ENCODE peak calls at places on chromosomes 5 and 9, in eight cellular contexts. N, L, Y, D, B, T, P and H are unnamed samples.
A peak's percentile ranks its signal among the peaks of the same experiment; 100 is the strongest.

GRCh38 chr9:87872079-87872624 is 10.5 kb upstream of the SPATA31E1 start:
- DNase-seq in P (no peak), N (no peak), B (no peak), D (no peak), Y (peak; percentile 91), L (no peak), T (no peak), H (no peak)

GRCh38 chr9:112028242-112029221 is 131.9 kb downstream of the UGCG start:
- DNase-seq in Y (no peak), L (no peak), D (no peak), T (no peak), N (no peak), P (no peak), B (no peak), H (no peak)

GRCh38 chr9:132949709-132950108 is 5.3 kb upstream of the TSC1 start:
- DNase-seq in P (no peak), T (no peak), B (no peak), Y (no peak), D (no peak), N (no peak), L (no peak), H (no peak)

GRCh38 chr5:42822558-42822957 is 10.9 kb upstream of the SELENOP start:
- DNase-seq in B (no peak), Y (no peak), P (no peak), D (no peak), L (no peak), N (no peak), T (no peak), H (no peak)

GRCh38 chr5:16179936-16180788 is 571 bp upstream of the MARCHF11 start:
- DNase-seq in Y (no peak), P (no peak), B (no peak), N (no peak), L (no peak), T (no peak), D (no peak), H (no peak)

GRCh38 chr5:126939887-126940286 is 90.5 kb downstream of the MARCHF3 start:
- DNase-seq in D (no peak), Y (no peak), B (no peak), L (peak; percentile 11), N (no peak), T (no peak), P (no peak), H (no peak)

GRCh38 chr9:109918359-109919163 is 138.6 kb downstream of the PALM2AKAP2 start:
- DNase-seq in L (no peak), N (no peak), P (peak; percentile 51), B (no peak), T (no peak), D (no peak), Y (no peak), H (no peak)

GRCh38 chr5:51731641-51732040 is 348.4 kb downstream of the ISL1 start:
- DNase-seq in L (no peak), P (no peak), T (no peak), Y (no peak), D (no peak), B (no peak), N (no peak), H (no peak)

GRCh38 chr5:78237911-78238310 is 56.6 kb downstream of the AP3B1 start:
- DNase-seq in N (no peak), Y (no peak), T (no peak), B (no peak), L (no peak), D (no peak), P (no peak), H (no peak)

GRCh38 chr5:36675244-36675643 is 68.8 kb downstream of the SLC1A3 start:
- DNase-seq in T (no peak), B (no peak), D (no peak), P (no peak), L (no peak), Y (no peak), N (no peak), H (no peak)

GRCh38 chr9:114033397-114034103 is 44.5 kb downstream of the AMBP start:
- DNase-seq in B (peak; percentile 21), D (peak; percentile 26), Y (peak; percentile 59), N (peak; percentile 45), P (no peak), L (peak; percentile 60), T (no peak), H (peak; percentile 30)

GRCh38 chr9:128677787-128678186 is 11.2 kb upstream of the SET start:
- DNase-seq in T (no peak), D (no peak), N (no peak), P (no peak), B (no peak), Y (no peak), L (no peak), H (no peak)

GRCh38 chr5:94028001-94028400 is 286.6 kb upstream of the POU5F2 start:
- DNase-seq in P (no peak), Y (no peak), B (no peak), N (no peak), L (no peak), T (no peak), D (no peak), H (no peak)

GRCh38 chr5:132749506-132749905 is 2.3 kb downstream of the CCNI2 start:
- DNase-seq in D (no peak), P (no peak), Y (no peak), B (no peak), N (no peak), L (no peak), T (no peak), H (no peak)

GRCh38 chr5:168434746-168435321 is 51.4 kb upstream of the RARS1 start:
- DNase-seq in B (no peak), N (no peak), D (no peak), P (no peak), L (no peak), T (no peak), Y (no peak), H (no peak)

GRCh38 chr5:83450183-83450839 is 21.2 kb upstream of the VCAN start:
- DNase-seq in Y (no peak), D (no peak), T (no peak), P (no peak), L (no peak), N (no peak), B (no peak), H (no peak)

GRCh38 chr9:70387663-70388062 is 26.8 kb downstream of the KLF9 start:
- DNase-seq in B (no peak), D (no peak), Y (no peak), P (no peak), N (no peak), L (no peak), T (no peak), H (no peak)

GRCh38 chr5:982377-983237 is 26.0 kb upstream of the NKD2 start:
- DNase-seq in L (peak; percentile 70), P (no peak), N (peak; percentile 70), B (no peak), Y (peak; percentile 67), T (peak; percentile 42), D (no peak), H (no peak)

GRCh38 chr9:15430920-15431844 is 8.5 kb downstream of the SNAPC3 start:
- DNase-seq in N (no peak), B (no peak), T (no peak), D (peak; percentile 36), L (no peak), Y (no peak), P (no peak), H (no peak)

GRCh38 chr5:20678814-20679298 is 690.9 kb upstream of the CDH18 start:
- DNase-seq in P (no peak), N (no peak), L (no peak), D (no peak), T (no peak), Y (no peak), B (no peak), H (no peak)

GRCh38 chr5:55900068-55900467 is 48.9 kb downstream of the IL31RA start:
- DNase-seq in P (no peak), N (no peak), L (no peak), T (no peak), D (no peak), Y (no peak), B (no peak), H (no peak)

DNA sequence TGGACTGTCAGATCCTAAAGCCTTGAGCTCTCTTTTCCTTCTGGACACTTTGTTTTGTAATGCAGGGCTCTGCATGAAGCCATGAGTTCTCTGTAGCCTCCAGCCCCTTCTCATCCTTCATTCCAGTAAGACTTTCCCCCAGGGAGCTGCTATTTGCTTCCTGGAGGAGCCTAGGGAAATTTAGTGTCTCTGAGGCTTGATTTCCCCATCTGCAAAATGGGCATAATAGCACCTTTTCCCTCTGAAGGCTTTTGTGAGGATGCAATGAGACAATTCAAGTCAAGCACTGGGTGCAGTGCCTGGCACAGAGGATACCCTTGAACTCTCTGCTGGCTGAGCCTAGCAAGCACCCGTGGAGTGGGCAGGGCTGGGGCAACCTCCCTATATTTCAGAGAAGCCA is 14.5 kb upstream of the DAB2IP start:
- DNase-seq in Y (no peak), N (no peak), D (no peak), P (no peak), T (no peak), B (no peak), L (no peak), H (no peak)
- H3K4me1 ChIP-seq in Y (peaks cover 76% of the 10 kb centered on the region), N (no peaks in the 10 kb centered on the region), D (no peaks in the 10 kb centered on the region), P (peaks cover 48% of the 10 kb centered on the region), T (no peaks in the 10 kb centered on the region), B (peaks cover 46% of the 10 kb centered on the region), L (no peaks in the 10 kb centered on the region), H (peaks cover 12% of the 10 kb centered on the region)

GRCh38 chr9:95090871-95091573 is 226.5 kb downstream of the FANCC start:
- DNase-seq in D (no peak), P (no peak), B (no peak), T (peak; percentile 43), L (no peak), Y (peak; percentile 64), N (peak; percentile 18), H (no peak)

GRCh38 chr9:95091574-95091970 is 225.9 kb downstream of the FANCC start:
- DNase-seq in L (no peak), D (no peak), N (no peak), P (no peak), Y (no peak), T (peak; percentile 53), B (no peak), H (no peak)

GRCh38 chr9:95089916-95090791 is 227.4 kb downstream of the FANCC start:
- DNase-seq in B (no peak), N (peak; percentile 32), L (no peak), D (no peak), T (peak; percentile 76), Y (peak; percentile 80), P (no peak), H (no peak)

GRCh38 chr9:95092321-95093072 is 225.0 kb downstream of the FANCC start:
- DNase-seq in N (no peak), Y (peak; percentile 72), P (no peak), D (no peak), T (peak; percentile 82), L (no peak), B (peak; percentile 56), H (no peak)

GRCh38 chr9:95091971-95092320 is 225.6 kb downstream of the FANCC start:
- DNase-seq in P (no peak), B (no peak), D (no peak), T (no peak), N (no peak), L (no peak), Y (no peak), H (peak; percentile 30)
- H3K4me1 ChIP-seq in P (peaks cover 45% of the 10 kb centered on the region), B (peaks cover 33% of the 10 kb centered on the region), D (peaks cover 3% of the 10 kb centered on the region), T (no peaks in the 10 kb centered on the region), N (no peaks in the 10 kb centered on the region), L (no peaks in the 10 kb centered on the region), Y (peaks cover 82% of the 10 kb centered on the region), H (peaks cover 31% of the 10 kb centered on the region)

GRCh38 chr9:83639266-83639665 is 16.3 kb downstream of the IDNK start:
- DNase-seq in Y (no peak), B (no peak), T (no peak), D (no peak), N (no peak), L (no peak), P (no peak), H (no peak)
- H3K4me1 ChIP-seq in Y (no peaks in the 10 kb centered on the region), B (no peaks in the 10 kb centered on the region), T (no peaks in the 10 kb centered on the region), D (no peaks in the 10 kb centered on the region), N (no peaks in the 10 kb centered on the region), L (no peaks in the 10 kb centered on the region), P (no peaks in the 10 kb centered on the region), H (peaks cover 11% of the 10 kb centered on the region)

GRCh38 chr5:8721536-8721935 is 824.3 kb downstream of the SEMA5A start:
- DNase-seq in Y (no peak), T (no peak), D (no peak), L (no peak), P (no peak), N (no peak), B (no peak), H (no peak)
- H3K4me1 ChIP-seq in Y (no peaks in the 10 kb centered on the region), T (no peaks in the 10 kb centered on the region), D (no peaks in the 10 kb centered on the region), L (no peaks in the 10 kb centered on the region), P (no peaks in the 10 kb centered on the region), N (no peaks in the 10 kb centered on the region), B (no peaks in the 10 kb centered on the region), H (no peaks in the 10 kb centered on the region)